ENCODE peak calls at places on chromosome 5, in six cellular contexts. Q is neuronal stem cell, O is GM23248, P is suprapubic skin, E is uterus, A is fibroblast of mammary gland. H is an unnamed sample.

GRCh38 chr5:82349651-82350050 is 71.5 kb upstream of the RPS23 start:
- DNase-seq in Q (peak), O (peak), P (peak), E (no peak), A (peak), H (no peak)

GRCh38 chr5:122415481-122416120 is 103.6 kb downstream of the SNCAIP start:
- DNase-seq in Q (peak), O (peak), P (no peak), E (peak), A (peak), H (no peak)

GRCh38 chr5:126811515-126812198 is 34.7 kb downstream of the LMNB1 start:
- DNase-seq in Q (no peak), O (peak), P (no peak), E (no peak), A (peak), H (no peak)

GRCh38 chr5:144298658-144299057 is 128.0 kb downstream of the KCTD16 start:
- DNase-seq in Q (no peak), O (no peak), P (no peak), E (no peak), A (no peak), H (no peak)

GRCh38 chr5:173785866-173786265 is 102.3 kb upstream of the CPEB4 start:
- DNase-seq in Q (no peak), O (no peak), P (no peak), E (no peak), A (no peak), H (no peak)

GRCh38 chr5:177537389-177538361 is 16.7 kb downstream of the FAM193B start:
- DNase-seq in Q (no peak), O (peak), P (no peak), E (peak), A (peak), H (peak)

GRCh38 chr5:91312698-91313097 is 70.4 kb downstream of the ARRDC3 start:
- DNase-seq in Q (no peak), O (no peak), P (no peak), E (no peak), A (no peak), H (no peak)

GRCh38 chr5:173729079-173729765 is 112.8 kb upstream of the BOD1 start:
- DNase-seq in Q (no peak), O (no peak), P (no peak), E (no peak), A (no peak), H (no peak)

GRCh38 chr5:61332891-61333350 is 863 bp downstream of the ZSWIM6 start:
- DNase-seq in Q (peak), O (peak), P (peak), E (peak), A (peak), H (peak)

GRCh38 chr5:158635565-158635964 is 464.2 kb downstream of the EBF1 start:
- DNase-seq in Q (no peak), O (no peak), P (no peak), E (no peak), A (no peak), H (no peak)

GRCh38 chr5:113204525-113205161 is 228.0 kb downstream of the DCP2 start:
- DNase-seq in Q (no peak), O (peak), P (peak), E (peak), A (peak), H (no peak)

GRCh38 chr5:66207800-66208561 is 63.9 kb downstream of the SREK1 start:
- DNase-seq in Q (no peak), O (peak), P (no peak), E (peak), A (peak), H (no peak)

DNA sequence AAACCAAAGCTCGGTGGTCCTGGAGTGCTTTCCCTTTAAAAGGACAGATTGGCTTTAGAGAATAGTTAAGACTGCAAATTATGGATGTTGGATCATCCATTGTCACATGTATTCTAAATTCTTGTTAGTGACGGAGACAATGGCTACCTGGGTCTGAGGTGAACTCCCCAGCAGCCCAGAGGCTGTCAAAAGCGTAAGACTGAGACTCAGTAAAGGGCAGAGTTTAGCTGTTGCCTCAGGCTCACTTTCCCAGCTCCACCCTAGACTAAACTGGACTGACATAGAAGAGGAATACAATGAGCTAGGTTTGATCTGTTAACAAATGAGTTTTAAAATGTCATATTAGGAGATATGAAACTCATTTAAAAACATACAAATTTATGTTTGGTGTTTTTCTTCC is 12.4 kb downstream of the GAPT start:
- DNase-seq in Q (no peak), O (no peak), P (no peak), E (no peak), A (no peak), H (no peak)
- H3K4me3 ChIP-seq in Q (no peak), O (no peak), P (no peak), E (no peak), A (no peak), H (no peak)

DNA sequence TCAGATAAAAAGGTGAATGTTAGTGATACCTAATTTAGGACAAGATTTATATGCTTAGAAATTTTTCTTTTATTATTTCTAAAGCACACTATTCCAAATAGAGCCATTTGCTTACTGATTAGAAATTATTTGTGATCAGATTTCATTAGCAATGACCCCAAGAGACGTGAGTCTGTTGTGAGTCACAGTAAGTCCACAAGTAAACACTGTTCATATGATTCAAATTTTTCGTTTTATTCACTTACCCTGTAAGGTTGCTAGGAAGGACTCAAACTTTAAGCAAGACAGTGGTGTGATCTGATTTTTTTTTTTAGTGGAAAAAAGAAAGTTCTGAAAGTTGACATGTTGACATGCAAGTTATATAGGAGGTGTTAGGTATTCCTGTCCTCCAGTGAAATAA is 1.2 kb downstream of the CARD6 start:
- DNase-seq in Q (no peak), O (peak), P (no peak), E (no peak), A (peak), H (no peak)
- H3K4me3 ChIP-seq in Q (no peak), O (peak), P (peak), E (peak), A (peak), H (no peak)

GRCh38 chr5:1883120-1883924 is 597 bp upstream of the IRX4 start:
- DNase-seq in Q (no peak), O (peak), P (no peak), E (no peak), A (no peak), H (peak)
- H3K4me3 ChIP-seq in Q (no peak), O (peak), P (peak), E (no peak), A (no peak), H (peak)

GRCh38 chr5:32444946-32445758 is 612 bp upstream of the ZFR start:
- DNase-seq in Q (peak), O (no peak), P (no peak), E (no peak), A (no peak), H (no peak)
- H3K4me3 ChIP-seq in Q (peak), O (peak), P (peak), E (peak), A (peak), H (peak)

GRCh38 chr5:891837-892389 is 688 bp downstream of the BRD9 start:
- DNase-seq in Q (no peak), O (peak), P (peak), E (no peak), A (peak), H (no peak)

GRCh38 chr5:893711-894110 is 1.0 kb downstream of the TRIP13 start:
- DNase-seq in Q (no peak), O (no peak), P (peak), E (no peak), A (no peak), H (no peak)

GRCh38 chr5:891117-891836 is 1.3 kb downstream of the BRD9 start:
- DNase-seq in Q (no peak), O (peak), P (peak), E (no peak), A (peak), H (no peak)

GRCh38 chr5:892390-893136 is at the start of the genes BRD9 and TRIP13:
- DNase-seq in Q (peak), O (peak), P (peak), E (peak), A (peak), H (peak)

GRCh38 chr5:893137-893506 is 438 bp downstream of the TRIP13 start:
- DNase-seq in Q (no peak), O (peak), P (no peak), E (no peak), A (no peak), H (no peak)
- H3K4me3 ChIP-seq in Q (peak), O (peak), P (peak), E (peak), A (peak), H (no peak)

DNA sequence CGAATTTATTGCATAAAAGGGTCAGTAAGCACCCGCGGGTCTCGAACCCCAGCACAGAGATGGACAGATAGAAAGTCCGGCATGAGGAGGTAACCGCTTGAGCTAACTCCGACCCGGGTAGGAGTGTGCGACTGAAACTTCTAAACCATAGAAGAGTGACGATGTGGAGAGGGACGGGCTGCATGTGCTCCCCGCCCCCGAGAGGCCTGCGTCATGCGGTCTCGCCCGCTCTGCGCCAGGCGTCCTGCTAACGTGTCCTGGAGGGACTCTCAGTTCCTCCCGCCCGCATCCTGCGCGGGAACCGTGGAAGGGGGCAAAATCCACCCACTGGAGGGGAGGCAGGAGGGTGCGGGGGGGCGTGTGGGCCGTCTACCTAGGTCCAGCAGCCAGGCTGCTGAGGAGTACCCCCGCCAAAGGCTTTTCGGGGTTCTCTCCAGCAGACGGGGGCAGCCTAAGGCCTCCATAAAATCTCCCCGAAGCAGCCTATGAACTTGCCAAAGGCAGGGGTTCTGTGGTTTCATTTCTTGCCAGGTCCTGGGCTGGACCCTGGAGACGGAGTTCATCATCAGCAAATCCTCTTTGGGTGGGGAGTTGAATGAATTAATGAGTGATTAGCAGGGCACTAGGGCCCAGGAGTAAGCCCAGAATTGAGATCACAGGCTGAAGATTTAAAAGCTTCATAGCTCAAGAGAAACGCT is 51.8 kb downstream of the TGFBI start:
- DNase-seq in Q (peak), O (peak), P (peak), E (peak), A (peak), H (peak)
- H3K4me3 ChIP-seq in Q (peak), O (peak), P (peak), E (peak), A (peak), H (peak)

DNA sequence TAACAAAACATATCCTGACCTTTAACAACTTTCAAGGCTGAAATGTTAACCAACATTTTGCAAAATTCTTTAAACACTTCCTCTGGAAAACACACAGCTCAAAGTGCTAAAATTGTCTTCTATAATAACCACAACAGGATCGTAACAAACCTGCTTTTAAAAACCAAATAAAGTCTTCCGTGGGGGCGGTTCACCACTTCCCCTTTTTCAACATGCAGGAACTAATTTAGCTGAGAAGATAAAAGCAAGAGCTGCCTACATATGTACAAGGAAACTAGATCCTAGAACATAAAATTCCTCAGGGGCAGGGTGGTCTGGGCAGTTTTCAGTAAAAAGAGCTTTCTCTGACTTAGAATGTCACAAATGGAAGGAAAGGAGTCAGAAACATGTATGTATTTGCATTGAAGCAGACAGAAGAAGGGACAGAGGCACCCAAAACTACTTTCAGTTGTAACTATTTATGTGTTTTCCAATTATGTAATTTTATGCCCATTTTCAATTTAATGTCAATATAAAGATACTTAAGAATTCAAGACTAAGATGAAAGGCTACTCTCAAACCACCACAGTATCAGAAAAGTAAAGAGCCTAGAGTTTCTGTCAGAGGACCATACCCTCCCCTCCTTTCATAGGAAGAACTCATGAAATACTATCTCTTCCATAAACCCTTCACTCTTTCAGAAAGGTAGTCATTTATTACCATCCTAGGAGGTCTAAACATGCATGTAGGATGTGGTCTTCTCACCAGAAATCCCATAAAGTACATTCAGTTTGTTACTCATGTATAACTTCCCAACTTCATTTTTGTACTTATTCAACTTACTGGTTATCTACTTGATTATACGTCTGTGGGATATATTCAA is 185.9 kb upstream of the RASA1 start:
- DNase-seq in Q (no peak), O (no peak), P (no peak), E (no peak), A (no peak), H (no peak)
- H3K4me3 ChIP-seq in Q (no peak), O (no peak), P (no peak), E (no peak), A (no peak), H (no peak)

GRCh38 chr5:156879665-156880285 is 29.7 kb downstream of the PPP1R2B start:
- DNase-seq in Q (no peak), O (no peak), P (no peak), E (no peak), A (no peak), H (no peak)
- H3K4me3 ChIP-seq in Q (no peak), O (no peak), P (no peak), E (no peak), A (no peak), H (no peak)